ENCODE peak calls at places on chromosomes 2 and 18, in five cellular contexts. One of them, this sample, is unnamed.

GRCh38 chr2:1731512-1731962 is 12.8 kb downstream of the PXDN start:
- DNase-seq in B cell: no peak
- DNase-seq in Daoy: peak
- DNase-seq in CD8-positive, alpha-beta T cell: no peak
- DNase-seq in COR-L47: no peak
- DNase-seq in this sample: peak

GRCh38 chr2:199455533-199456382 is 2.0 kb downstream of the SATB2 start:
- DNase-seq in COR-L47: peak
- DNase-seq in CD8-positive, alpha-beta T cell: no peak
- DNase-seq in Daoy: peak
- DNase-seq in B cell: peak
- DNase-seq in this sample: no peak

GRCh38 chr2:1821530-1821929 is 77.2 kb upstream of the PXDN start:
- DNase-seq in COR-L47: no peak
- DNase-seq in B cell: no peak
- DNase-seq in CD8-positive, alpha-beta T cell: no peak
- DNase-seq in Daoy: no peak
- DNase-seq in this sample: no peak

GRCh38 chr2:24132543-24132942 is 9.3 kb downstream of the FAM228B start:
- DNase-seq in COR-L47: no peak
- DNase-seq in Daoy: no peak
- DNase-seq in CD8-positive, alpha-beta T cell: no peak
- DNase-seq in B cell: no peak
- DNase-seq in this sample: no peak

GRCh38 chr18:3153107-3153704 is 66.6 kb downstream of the MYOM1 start:
- DNase-seq in CD8-positive, alpha-beta T cell: no peak
- DNase-seq in COR-L47: no peak
- DNase-seq in B cell: no peak
- DNase-seq in Daoy: no peak
- DNase-seq in this sample: no peak

GRCh38 chr2:177612651-177613050 is 220.1 kb downstream of the AGPS start:
- DNase-seq in COR-L47: no peak
- DNase-seq in B cell: no peak
- DNase-seq in Daoy: no peak
- DNase-seq in CD8-positive, alpha-beta T cell: no peak
- DNase-seq in this sample: no peak

GRCh38 chr2:185174353-185174752 is 564.3 kb upstream of the FSIP2 start:
- DNase-seq in Daoy: no peak
- DNase-seq in COR-L47: no peak
- DNase-seq in CD8-positive, alpha-beta T cell: no peak
- DNase-seq in B cell: no peak
- DNase-seq in this sample: no peak

GRCh38 chr2:182077023-182077422 is 91.4 kb downstream of the PPP1R1C start:
- DNase-seq in Daoy: no peak
- DNase-seq in COR-L47: no peak
- DNase-seq in B cell: no peak
- DNase-seq in CD8-positive, alpha-beta T cell: no peak
- DNase-seq in this sample: no peak

GRCh38 chr2:157698430-157698829 is 69.8 kb upstream of the ACVR1C start:
- DNase-seq in CD8-positive, alpha-beta T cell: no peak
- DNase-seq in B cell: no peak
- DNase-seq in Daoy: no peak
- DNase-seq in COR-L47: no peak
- DNase-seq in this sample: no peak

GRCh38 chr2:16613475-16613874 is 52.2 kb downstream of the CYRIA start:
- DNase-seq in COR-L47: peak
- DNase-seq in Daoy: no peak
- DNase-seq in CD8-positive, alpha-beta T cell: no peak
- DNase-seq in B cell: peak
- DNase-seq in this sample: no peak

GRCh38 chr2:181461056-181461630 is 4.0 kb downstream of the ITGA4 start:
- DNase-seq in COR-L47: no peak
- DNase-seq in Daoy: no peak
- DNase-seq in CD8-positive, alpha-beta T cell: no peak
- DNase-seq in B cell: peak
- DNase-seq in this sample: no peak

GRCh38 chr18:29874519-29875098 is 1167.9 kb downstream of the DSC3 start:
- DNase-seq in Daoy: peak
- DNase-seq in CD8-positive, alpha-beta T cell: no peak
- DNase-seq in B cell: no peak
- DNase-seq in COR-L47: peak
- DNase-seq in this sample: peak

GRCh38 chr18:55300469-55301195 is 287.4 kb downstream of the TCF4 start:
- DNase-seq in COR-L47: no peak
- DNase-seq in CD8-positive, alpha-beta T cell: no peak
- DNase-seq in B cell: no peak
- DNase-seq in Daoy: no peak
- DNase-seq in this sample: peak

GRCh38 chr18:76687271-76688006 is 134.9 kb upstream of the ZNF236 start:
- DNase-seq in Daoy: peak
- DNase-seq in B cell: no peak
- DNase-seq in COR-L47: peak
- DNase-seq in CD8-positive, alpha-beta T cell: no peak
- DNase-seq in this sample: no peak

This sample was measured in AG20443.